ENCODE peak calls at places on chromosomes 4 and X, in ten cellular contexts. K, I, O, P, U, A, M, B, V and X are unnamed samples.

GRCh38 chr4:48777739-48778138 is 2.3 kb downstream of the FRYL start:
- DNase-seq in M (no peak), A (no peak), K (no peak), I (no peak), U (no peak), B (no peak), V (no peak), P (no peak), O (no peak), X (no peak)

GRCh38 chr4:154781126-154781982 is at the start of gene RBM46:
- DNase-seq in U (no peak), A (no peak), B (no peak), V (no peak), M (no peak), P (no peak), O (no peak), I (no peak), K (no peak), X (no peak)

GRCh38 chrX:32448320-32448719 is 763.0 kb downstream of the DMD start:
- DNase-seq in K (no peak), I (no peak), V (no peak), O (no peak), M (no peak), U (no peak), A (no peak), B (no peak), P (no peak), X (no peak)

GRCh38 chr4:141642711-141643110 is 6.3 kb downstream of the IL15 start:
- DNase-seq in P (no peak), A (no peak), M (no peak), O (no peak), V (no peak), I (no peak), U (no peak), B (no peak), K (no peak), X (no peak)

GRCh38 chrX:151697537-151697936 is 2.3 kb downstream of the PRRG3 start:
- DNase-seq in I (peak; percentile 60), U (no peak), A (no peak), K (no peak), M (no peak), P (peak; percentile 54), O (no peak), B (no peak), V (no peak), X (no peak)

GRCh38 chr4:153138736-153139135 is 65.5 kb upstream of the TRIM2 start:
- DNase-seq in A (no peak), I (no peak), O (no peak), P (no peak), K (no peak), B (no peak), U (no peak), M (no peak), V (no peak), X (no peak)

GRCh38 chrX:108304210-108304609 is 134.0 kb downstream of the COL4A6 start:
- DNase-seq in K (no peak), U (peak; percentile 15), B (no peak), P (peak; percentile 37), I (no peak), V (no peak), O (no peak), M (no peak), A (no peak), X (no peak)

GRCh38 chrX:77749695-77750094 is 36.3 kb downstream of the ATRX start:
- DNase-seq in O (no peak), V (no peak), P (no peak), K (no peak), I (peak; percentile 61), A (no peak), B (no peak), M (no peak), U (no peak), X (no peak)

GRCh38 chrX:41275661-41276609 is 58.0 kb upstream of the DDX3X start:
- DNase-seq in P (no peak), O (peak; percentile 84), U (peak; percentile 1), I (peak; percentile 43), K (no peak), M (no peak), A (no peak), V (peak; percentile 41), B (peak; percentile 73), X (peak; percentile 78)

GRCh38 chr4:4755306-4755705 is 104.2 kb upstream of the MSX1 start:
- DNase-seq in U (no peak), B (no peak), O (no peak), K (no peak), A (no peak), V (no peak), I (no peak), P (peak; percentile 69), M (no peak), X (no peak)

GRCh38 chr4:183035726-183036415 is 63.2 kb upstream of the WWC2 start:
- DNase-seq in A (no peak), P (no peak), U (no peak), K (no peak), I (no peak), B (no peak), O (no peak), M (no peak), V (no peak), X (no peak)

GRCh38 chr4:25484243-25484721 is 107.2 kb downstream of the ANAPC4 start:
- DNase-seq in V (no peak), I (no peak), P (no peak), U (no peak), B (no peak), M (peak; percentile 48), A (no peak), K (no peak), O (no peak), X (no peak)

GRCh38 chrX:95762716-95763115 is 921.9 kb upstream of the DIAPH2 start:
- DNase-seq in K (no peak), B (no peak), V (no peak), P (peak; percentile 23), U (no peak), A (no peak), M (no peak), I (no peak), O (no peak), X (no peak)

GRCh38 chr4:123588631-123589223 is 192.1 kb downstream of the SPRY1 start:
- DNase-seq in A (no peak), K (no peak), M (no peak), U (no peak), O (no peak), I (peak; percentile 9), V (no peak), P (no peak), B (no peak), X (peak; percentile 27)

GRCh38 chrX:53073115-53073581 is 9.0 kb upstream of the TSPYL2 start:
- DNase-seq in B (no peak), I (no peak), P (peak; percentile 62), A (no peak), V (no peak), O (no peak), U (no peak), M (no peak), K (no peak), X (no peak)

GRCh38 chr4:102868153-102868781 is 525 bp upstream of the CISD2 start:
- DNase-seq in V (no peak), K (no peak), O (no peak), I (no peak), M (no peak), A (no peak), P (no peak), B (no peak), U (no peak), X (no peak)

GRCh38 chr4:3204021-3204431 is 44.9 kb upstream of the MSANTD1 start:
- DNase-seq in M (no peak), K (no peak), B (no peak), O (no peak), P (no peak), U (no peak), I (peak; percentile 61), V (no peak), A (no peak), X (peak; percentile 35)

GRCh38 chr4:91681544-91681943 is 622.2 kb upstream of the GRID2 start:
- DNase-seq in I (no peak), P (no peak), A (no peak), O (no peak), K (no peak), V (no peak), M (no peak), U (no peak), B (no peak), X (no peak)

GRCh38 chrX:9876205-9876604 is 90.0 kb downstream of the SHROOM2 start:
- DNase-seq in I (no peak), P (peak; percentile 51), V (no peak), O (no peak), K (no peak), B (no peak), A (no peak), M (no peak), U (no peak), X (no peak)

GRCh38 chr4:110020139-110020538 is 107.5 kb downstream of the EGF start:
- DNase-seq in P (no peak), I (peak; percentile 16), U (no peak), A (no peak), K (no peak), O (no peak), B (no peak), V (no peak), M (no peak), X (no peak)

GRCh38 chr4:22515145-22515887 is 550 bp downstream of the ADGRA3 start:
- DNase-seq in O (no peak), M (no peak), V (peak; percentile 56), U (peak; percentile 29), P (peak; percentile 35), I (peak; percentile 70), A (no peak), K (peak; percentile 1), B (peak; percentile 61), X (peak; percentile 59)

GRCh38 chr4:20194079-20195013 is 57.4 kb upstream of the SLIT2 start:
- DNase-seq in B (no peak), P (no peak), M (peak; percentile 31), K (no peak), V (no peak), U (no peak), A (peak; percentile 56), O (no peak), I (peak; percentile 77), X (no peak)